ENCODE peak calls at places on chromosome 10, in six cellular contexts. P, W, Q, Z, L and J are unnamed samples.

GRCh38 chr10:21495002-21495685 is 30.3 kb downstream of the SKIDA1 start:
- DNase-seq in Z (no peak), L (peak), P (no peak), W (no peak), Q (no peak), J (no peak)

GRCh38 chr10:36173364-36173763 is 531.3 kb upstream of the FZD8 start:
- DNase-seq in W (no peak), Q (no peak), P (peak), Z (no peak), L (no peak), J (no peak)

GRCh38 chr10:113187066-113187777 is 237.2 kb downstream of the TCF7L2 start:
- DNase-seq in Z (no peak), P (no peak), Q (peak), W (no peak), L (peak), J (no peak)

GRCh38 chr10:16105082-16105481 is 244.8 kb upstream of the MINDY3 start:
- DNase-seq in P (peak), Z (no peak), W (no peak), Q (no peak), L (no peak), J (no peak)

GRCh38 chr10:9547921-9548904 is 1469.5 kb upstream of the CELF2 start:
- DNase-seq in Z (no peak), P (no peak), W (no peak), L (peak), Q (no peak), J (no peak)

GRCh38 chr10:24897326-24897926 is 55.0 kb downstream of the PRTFDC1 start:
- DNase-seq in P (peak), L (no peak), W (peak), Z (no peak), Q (no peak), J (no peak)

GRCh38 chr10:61262486-61263261 is 190.5 kb downstream of the TMEM26 start:
- DNase-seq in P (peak), W (no peak), Z (no peak), L (no peak), Q (no peak), J (no peak)

GRCh38 chr10:18658301-18658991 is 785 bp upstream of the ARL5B start:
- DNase-seq in Z (peak), L (no peak), P (no peak), W (no peak), Q (peak), J (peak)

GRCh38 chr10:77131214-77131613 is 506.4 kb downstream of the KCNMA1 start:
- DNase-seq in Z (no peak), W (no peak), Q (no peak), P (peak), L (no peak), J (no peak)

GRCh38 chr10:59880976-59881510 is 25.3 kb downstream of the CCDC6 start:
- DNase-seq in Q (no peak), W (no peak), P (no peak), Z (no peak), L (no peak), J (no peak)

GRCh38 chr10:12201543-12201942 is 5.6 kb downstream of the CDC123 start:
- DNase-seq in W (no peak), Q (no peak), L (no peak), P (no peak), Z (no peak), J (no peak)

GRCh38 chr10:102230861-102231356 is 4.8 kb downstream of the ELOVL3 start:
- DNase-seq in W (peak), Z (peak), L (peak), Q (peak), P (no peak), J (peak)

GRCh38 chr10:100518761-100519241 is 860 bp downstream of the SEC31B start:
- DNase-seq in L (peak), Q (peak), Z (peak), P (peak), W (peak), J (peak)

GRCh38 chr10:7423521-7423920 is 12.7 kb upstream of the SFMBT2 start:
- DNase-seq in L (no peak), Z (peak), W (no peak), P (peak), Q (no peak), J (no peak)

GRCh38 chr10:106311590-106311989 is 852.9 kb downstream of the SORCS1 start:
- DNase-seq in Z (no peak), L (no peak), W (no peak), Q (no peak), P (no peak), J (no peak)

GRCh38 chr10:129491123-129491734 is 24.2 kb downstream of the MGMT start:
- DNase-seq in Z (peak), L (no peak), W (peak), P (peak), Q (no peak), J (no peak)

GRCh38 chr10:48614481-48615383 is 9.9 kb upstream of the ARHGAP22 start:
- DNase-seq in Z (no peak), Q (no peak), P (peak), W (no peak), L (no peak), J (peak)

GRCh38 chr10:85148693-85149640 is 820.6 kb downstream of the CCSER2 start:
- DNase-seq in W (no peak), Q (no peak), P (no peak), Z (peak), L (no peak), J (no peak)

GRCh38 chr10:56091872-56092271 is 269.2 kb downstream of the ZWINT start:
- DNase-seq in L (no peak), P (no peak), Q (no peak), Z (no peak), W (no peak), J (no peak)

GRCh38 chr10:17644485-17644964 is 574 bp downstream of the STAM start:
- DNase-seq in Q (peak), P (no peak), W (no peak), L (peak), Z (no peak), J (peak)

GRCh38 chr10:133058267-133059092 is 29.2 kb upstream of the ADGRA1 start:
- DNase-seq in P (no peak), W (no peak), Q (no peak), L (no peak), Z (no peak), J (no peak)

GRCh38 chr10:24240001-24240751 is 31.2 kb downstream of the KIAA1217 start:
- DNase-seq in W (no peak), P (no peak), L (peak), Z (peak), Q (peak), J (no peak)

GRCh38 chr10:131251146-131251541 is 60.4 kb downstream of the TCERG1L start:
- DNase-seq in W (no peak), Q (no peak), Z (peak), P (no peak), L (no peak), J (no peak)

GRCh38 chr10:6151087-6151977 is 51.4 kb upstream of the PFKFB3 start:
- DNase-seq in L (peak), Z (peak), Q (peak), W (no peak), P (no peak), J (peak)

GRCh38 chr10:14468022-14468421 is 137.3 kb upstream of the FRMD4A start:
- DNase-seq in L (no peak), Z (no peak), P (no peak), Q (no peak), W (no peak), J (no peak)

GRCh38 chr10:102368072-102368471 is 27.4 kb upstream of the NFKB2 start:
- DNase-seq in L (no peak), P (no peak), W (no peak), Q (no peak), Z (no peak), J (no peak)

GRCh38 chr10:112732277-112732891 is 217.7 kb upstream of the TCF7L2 start:
- DNase-seq in P (peak), W (no peak), Z (peak), Q (no peak), L (no peak), J (no peak)

GRCh38 chr10:132446661-132447445 is 49.9 kb downstream of the PWWP2B start:
- DNase-seq in P (peak), W (peak), Q (peak), L (peak), Z (no peak), J (peak)

GRCh38 chr10:87685832-87686589 is 26.3 kb downstream of the PAPSS2 start:
- DNase-seq in L (no peak), W (no peak), Q (no peak), P (peak), Z (no peak), J (no peak)

GRCh38 chr10:12480440-12480839 is 131.1 kb downstream of the CAMK1D start:
- DNase-seq in W (no peak), L (no peak), Z (no peak), Q (no peak), P (no peak), J (no peak)

GRCh38 chr10:12198156-12198555 is 2.2 kb downstream of the CDC123 start:
- DNase-seq in L (no peak), W (no peak), P (no peak), Q (no peak), Z (no peak), J (no peak)

GRCh38 chr10:70664702-70665195 is 7.6 kb upstream of the ADAMTS14 start:
- DNase-seq in Z (peak), W (no peak), L (peak), Q (peak), P (peak), J (no peak)

GRCh38 chr10:114541081-114541833 is 116.8 kb downstream of the ABLIM1 start:
- DNase-seq in Q (peak), W (no peak), L (no peak), P (peak), Z (no peak), J (no peak)

GRCh38 chr10:93334901-93335312 is 147.2 kb downstream of the MYOF start:
- DNase-seq in Q (peak), W (peak), L (no peak), Z (no peak), P (peak), J (no peak)

GRCh38 chr10:79139124-79139835 is 70.5 kb downstream of the ZMIZ1 start:
- DNase-seq in P (no peak), W (no peak), Q (peak), Z (peak), L (no peak), J (no peak)

GRCh38 chr10:103517234-103518085 is 24.0 kb downstream of the NEURL1 start:
- DNase-seq in P (peak), Z (no peak), W (no peak), L (peak), Q (no peak), J (no peak)
- TF ChIP-seq EZH2phosphoT487 in P (no peak), Z (no peak), W (no peak), L (no peak), Q (no peak), J (no peak)

GRCh38 chr10:69057261-69057950 is 30.5 kb upstream of the SRGN start:
- DNase-seq in Q (no peak), L (no peak), P (no peak), Z (no peak), W (no peak), J (no peak)

GRCh38 chr10:69057951-69058297 is 30.0 kb upstream of the SRGN start:
- DNase-seq in Z (no peak), L (no peak), Q (no peak), P (no peak), W (no peak), J (no peak)

GRCh38 chr10:69064762-69065328 is 23.1 kb upstream of the SRGN start:
- DNase-seq in P (no peak), Z (no peak), L (no peak), Q (no peak), W (no peak), J (no peak)

GRCh38 chr10:69060127-69060798 is 27.6 kb upstream of the SRGN start:
- DNase-seq in Q (no peak), W (no peak), P (no peak), L (no peak), Z (no peak), J (no peak)

DNA sequence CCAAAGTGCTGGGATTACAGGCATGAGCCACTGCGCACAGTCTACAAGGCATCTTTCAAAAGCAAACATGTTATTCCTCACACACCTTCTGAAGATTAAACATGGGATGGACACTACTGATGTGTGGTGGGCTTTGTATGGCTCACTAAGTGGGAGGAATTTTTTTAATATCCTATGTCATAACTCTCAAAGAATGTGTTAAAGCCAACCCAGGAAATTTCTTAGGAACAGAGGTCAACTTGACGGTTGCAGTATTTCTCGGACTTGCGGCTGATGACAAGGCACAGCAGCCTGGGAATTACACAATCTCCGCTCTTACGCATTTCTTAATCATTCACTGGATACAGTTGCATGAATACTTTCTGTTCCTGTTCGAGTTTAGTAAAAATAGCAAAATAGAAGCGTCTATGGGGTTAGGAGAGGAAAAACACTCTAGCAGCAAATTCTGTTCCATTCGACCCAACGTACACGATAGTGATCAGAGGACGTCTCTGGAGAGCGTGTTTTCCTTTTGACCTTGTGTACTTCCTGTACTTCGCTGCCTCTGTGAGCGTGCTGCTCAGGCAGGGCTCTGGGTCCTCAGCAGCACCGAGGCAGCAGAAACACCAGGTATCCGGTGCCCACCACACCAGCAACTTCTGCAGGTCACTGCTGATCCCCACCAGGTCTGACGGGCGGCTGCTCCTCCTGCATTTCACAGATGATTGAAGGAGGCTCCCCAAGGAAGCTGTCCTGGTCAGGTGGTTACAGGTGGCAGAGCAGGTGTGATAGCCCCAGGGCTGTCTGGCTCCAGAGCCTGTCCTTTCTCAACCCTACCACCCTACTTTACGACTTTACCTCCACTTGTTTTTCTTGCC is 26.4 kb upstream of the SRGN start:
- DNase-seq in Q (peak), P (peak), L (peak), W (no peak), Z (no peak), J (no peak)
- TF ChIP-seq EZH2phosphoT487 in Q (no peak), P (no peak), L (no peak), W (no peak), Z (no peak), J (no peak)

GRCh38 chr10:116646502-116646901 is 25.7 kb downstream of the PNLIPRP2 start:
- DNase-seq in Z (no peak), L (no peak), Q (no peak), W (no peak), P (no peak), J (no peak)

GRCh38 chr10:116653885-116654284 is 33.1 kb downstream of the PNLIPRP2 start:
- DNase-seq in W (no peak), Q (no peak), Z (no peak), P (no peak), L (no peak), J (no peak)

GRCh38 chr10:116654816-116655215 is 34.1 kb downstream of the PNLIPRP2 start:
- DNase-seq in L (peak), Q (no peak), P (peak), Z (peak), W (peak), J (no peak)

DNA sequence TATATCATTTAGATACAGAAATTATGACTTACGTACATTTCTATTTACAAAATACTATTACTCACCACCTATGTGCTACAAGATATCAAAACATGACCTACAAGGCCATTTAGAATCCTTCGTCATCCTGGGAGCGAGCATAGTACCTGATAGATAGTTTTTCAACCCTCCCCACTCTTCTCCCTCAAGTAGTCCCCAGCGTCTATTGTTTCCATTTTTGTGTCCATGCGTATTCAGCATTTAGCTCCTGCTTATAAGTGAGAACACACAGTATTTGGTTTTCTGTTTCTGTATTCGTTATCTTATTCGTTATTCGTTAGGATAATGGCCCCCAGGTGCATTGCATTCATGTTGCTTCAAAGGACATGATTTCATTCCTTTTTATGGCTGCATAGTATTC is 28.1 kb downstream of the PNLIPRP2 start:
- DNase-seq in P (no peak), Q (no peak), W (no peak), Z (no peak), L (no peak), J (no peak)
- TF ChIP-seq EZH2phosphoT487 in P (no peak), Q (no peak), W (no peak), Z (no peak), L (no peak), J (no peak)

GRCh38 chr10:1418031-1418550 is 319.2 kb downstream of the ADARB2 start:
- DNase-seq in Q (no peak), P (no peak), W (no peak), Z (no peak), L (no peak), J (no peak)
- TF ChIP-seq EZH2phosphoT487 in Q (no peak), P (no peak), W (no peak), Z (no peak), L (no peak), J (no peak)

GRCh38 chr10:43110318-43111071 is 27.8 kb upstream of the CSGALNACT2 start:
- DNase-seq in P (peak), Q (peak), W (no peak), Z (no peak), L (no peak), J (peak)
- TF ChIP-seq EZH2phosphoT487 in P (no peak), Q (no peak), W (no peak), Z (no peak), L (no peak), J (no peak)